ENCODE peak calls at places on chromosomes 6 and 20, in six cellular contexts. One of them, this sample, is unnamed. For H3K36me3 and H3K9me3, the result is how much of the 10 kb centered on the place peaks cover.

GRCh38 chr6:71602385-71602949 is 283.9 kb upstream of the RIMS1 start:
- DNase-seq in tibial nerve: no peak
- DNase-seq in WERI-Rb-1: no peak
- DNase-seq in endothelial cell of umbilical vein: no peak
- DNase-seq in psoas muscle: no peak
- DNase-seq in pancreas: no peak
- DNase-seq in this sample: peak

GRCh38 chr6:129175066-129175465 is 292.1 kb downstream of the LAMA2 start:
- DNase-seq in endothelial cell of umbilical vein: no peak
- DNase-seq in tibial nerve: no peak
- DNase-seq in psoas muscle: no peak
- DNase-seq in WERI-Rb-1: no peak
- DNase-seq in pancreas: no peak
- DNase-seq in this sample: no peak

GRCh38 chr20:41697861-41698559 is 79.8 kb upstream of the CHD6 start:
- DNase-seq in psoas muscle: no peak
- DNase-seq in tibial nerve: peak
- DNase-seq in pancreas: no peak
- DNase-seq in endothelial cell of umbilical vein: peak
- DNase-seq in WERI-Rb-1: peak
- DNase-seq in this sample: no peak

GRCh38 chr6:37897819-37898534 is 78.5 kb downstream of the ZFAND3 start:
- DNase-seq in tibial nerve: no peak
- DNase-seq in psoas muscle: no peak
- DNase-seq in endothelial cell of umbilical vein: no peak
- DNase-seq in WERI-Rb-1: no peak
- DNase-seq in pancreas: no peak
- DNase-seq in this sample: no peak

GRCh38 chr6:107046316-107046715 is 18.3 kb downstream of the MTRES1 start:
- DNase-seq in tibial nerve: no peak
- DNase-seq in WERI-Rb-1: no peak
- DNase-seq in psoas muscle: no peak
- DNase-seq in endothelial cell of umbilical vein: no peak
- DNase-seq in pancreas: no peak
- DNase-seq in this sample: no peak

GRCh38 chr20:46838002-46838401 is 56.6 kb upstream of the EYA2 start:
- DNase-seq in pancreas: no peak
- DNase-seq in endothelial cell of umbilical vein: no peak
- DNase-seq in psoas muscle: no peak
- DNase-seq in tibial nerve: no peak
- DNase-seq in WERI-Rb-1: no peak
- DNase-seq in this sample: no peak

GRCh38 chr20:51386586-51386985 is 155.9 kb downstream of the NFATC2 start:
- DNase-seq in pancreas: no peak
- DNase-seq in tibial nerve: no peak
- DNase-seq in endothelial cell of umbilical vein: no peak
- DNase-seq in psoas muscle: no peak
- DNase-seq in WERI-Rb-1: no peak
- DNase-seq in this sample: no peak

GRCh38 chr6:13103169-13103568 is 225.2 kb downstream of the TBC1D7 start:
- DNase-seq in pancreas: no peak
- DNase-seq in psoas muscle: no peak
- DNase-seq in endothelial cell of umbilical vein: no peak
- DNase-seq in tibial nerve: no peak
- DNase-seq in WERI-Rb-1: no peak
- DNase-seq in this sample: no peak

GRCh38 chr20:58833921-58834320 is 16.8 kb downstream of the GNAS-AS1 start:
- DNase-seq in tibial nerve: no peak
- DNase-seq in pancreas: no peak
- DNase-seq in endothelial cell of umbilical vein: no peak
- DNase-seq in psoas muscle: no peak
- DNase-seq in WERI-Rb-1: no peak
- DNase-seq in this sample: no peak

GRCh38 chr6:159172066-159172465 is 2.9 kb downstream of the FNDC1 start:
- DNase-seq in psoas muscle: no peak
- DNase-seq in WERI-Rb-1: no peak
- DNase-seq in endothelial cell of umbilical vein: no peak
- DNase-seq in tibial nerve: no peak
- DNase-seq in pancreas: no peak
- DNase-seq in this sample: peak

GRCh38 chr20:47278907-47279348 is 77.6 kb downstream of the ZMYND8 start:
- DNase-seq in pancreas: no peak
- DNase-seq in tibial nerve: no peak
- DNase-seq in endothelial cell of umbilical vein: peak
- DNase-seq in WERI-Rb-1: no peak
- DNase-seq in psoas muscle: no peak
- DNase-seq in this sample: peak

GRCh38 chr20:20207291-20207690 is 155.0 kb downstream of the CFAP61 start:
- DNase-seq in pancreas: no peak
- DNase-seq in endothelial cell of umbilical vein: no peak
- DNase-seq in tibial nerve: no peak
- DNase-seq in psoas muscle: no peak
- DNase-seq in WERI-Rb-1: no peak
- DNase-seq in this sample: no peak

GRCh38 chr6:29627762-29628418 is 5.1 kb downstream of the GABBR1 start:
- DNase-seq in endothelial cell of umbilical vein: peak
- DNase-seq in tibial nerve: peak
- DNase-seq in pancreas: peak
- DNase-seq in WERI-Rb-1: peak
- DNase-seq in psoas muscle: peak
- DNase-seq in this sample: peak

GRCh38 chr6:72530152-72530551 is 91.7 kb upstream of the KCNQ5 start:
- DNase-seq in tibial nerve: no peak
- DNase-seq in WERI-Rb-1: no peak
- DNase-seq in pancreas: no peak
- DNase-seq in endothelial cell of umbilical vein: no peak
- DNase-seq in psoas muscle: no peak
- DNase-seq in this sample: no peak

GRCh38 chr6:131215212-131215611 is 79.9 kb downstream of the AKAP7 start:
- DNase-seq in pancreas: no peak
- DNase-seq in endothelial cell of umbilical vein: no peak
- DNase-seq in WERI-Rb-1: no peak
- DNase-seq in psoas muscle: no peak
- DNase-seq in tibial nerve: no peak
- DNase-seq in this sample: no peak

GRCh38 chr6:138690975-138691594 is 82.5 kb upstream of the CCDC28A start:
- DNase-seq in psoas muscle: no peak
- DNase-seq in endothelial cell of umbilical vein: no peak
- DNase-seq in pancreas: no peak
- DNase-seq in WERI-Rb-1: no peak
- DNase-seq in tibial nerve: no peak
- DNase-seq in this sample: no peak

GRCh38 chr6:54980511-54981275 is 134.1 kb downstream of the FAM83B start:
- DNase-seq in tibial nerve: no peak
- DNase-seq in psoas muscle: no peak
- DNase-seq in pancreas: no peak
- DNase-seq in WERI-Rb-1: no peak
- DNase-seq in endothelial cell of umbilical vein: no peak
- DNase-seq in this sample: no peak

GRCh38 chr6:82006027-82006738 is 241.4 kb downstream of the IBTK start:
- DNase-seq in psoas muscle: no peak
- DNase-seq in WERI-Rb-1: peak
- DNase-seq in tibial nerve: no peak
- DNase-seq in endothelial cell of umbilical vein: no peak
- DNase-seq in pancreas: no peak
- DNase-seq in this sample: peak

GRCh38 chr6:24113891-24114290 is 12.1 kb upstream of the NRSN1 start:
- DNase-seq in pancreas: no peak
- DNase-seq in psoas muscle: no peak
- DNase-seq in WERI-Rb-1: no peak
- DNase-seq in endothelial cell of umbilical vein: no peak
- DNase-seq in tibial nerve: no peak
- DNase-seq in this sample: no peak

GRCh38 chr6:107847844-107848802 is 24.0 kb upstream of the SCML4 start:
- DNase-seq in psoas muscle: peak
- DNase-seq in endothelial cell of umbilical vein: peak
- DNase-seq in pancreas: peak
- DNase-seq in tibial nerve: peak
- DNase-seq in WERI-Rb-1: peak
- DNase-seq in this sample: peak

GRCh38 chr6:43006251-43006650 is 7.5 kb downstream of the MEA1 start:
- DNase-seq in endothelial cell of umbilical vein: no peak
- DNase-seq in tibial nerve: no peak
- DNase-seq in psoas muscle: no peak
- DNase-seq in WERI-Rb-1: no peak
- DNase-seq in pancreas: no peak
- DNase-seq in this sample: no peak
- H3K4me3 ChIP-seq in endothelial cell of umbilical vein: no peak
- H3K4me3 ChIP-seq in tibial nerve: no peak
- H3K4me3 ChIP-seq in psoas muscle: no peak
- H3K4me3 ChIP-seq in WERI-Rb-1: no peak
- H3K4me3 ChIP-seq in pancreas: no peak
- H3K4me3 ChIP-seq in this sample: no peak

GRCh38 chr6:44110005-44110681 is 17.1 kb downstream of the MRPL14 start:
- DNase-seq in tibial nerve: no peak
- DNase-seq in pancreas: no peak
- DNase-seq in WERI-Rb-1: no peak
- DNase-seq in psoas muscle: peak
- DNase-seq in endothelial cell of umbilical vein: no peak
- DNase-seq in this sample: no peak

GRCh38 chr6:44108471-44108870 is 18.8 kb downstream of the MRPL14 start:
- DNase-seq in tibial nerve: no peak
- DNase-seq in pancreas: no peak
- DNase-seq in psoas muscle: no peak
- DNase-seq in WERI-Rb-1: no peak
- DNase-seq in endothelial cell of umbilical vein: no peak
- DNase-seq in this sample: no peak

GRCh38 chr6:44110966-44111365 is 16.3 kb downstream of the MRPL14 start:
- DNase-seq in tibial nerve: no peak
- DNase-seq in pancreas: no peak
- DNase-seq in WERI-Rb-1: no peak
- DNase-seq in psoas muscle: no peak
- DNase-seq in endothelial cell of umbilical vein: no peak
- DNase-seq in this sample: no peak

GRCh38 chr6:44107017-44107416 is 20.2 kb downstream of the MRPL14 start:
- DNase-seq in pancreas: no peak
- DNase-seq in WERI-Rb-1: no peak
- DNase-seq in endothelial cell of umbilical vein: peak
- DNase-seq in psoas muscle: no peak
- DNase-seq in tibial nerve: no peak
- DNase-seq in this sample: no peak

GRCh38 chr6:44109212-44109611 is 18.0 kb downstream of the MRPL14 start:
- DNase-seq in tibial nerve: no peak
- DNase-seq in psoas muscle: no peak
- DNase-seq in endothelial cell of umbilical vein: no peak
- DNase-seq in WERI-Rb-1: no peak
- DNase-seq in pancreas: no peak
- DNase-seq in this sample: no peak
- H3K36me3 ChIP-seq in tibial nerve: half or more
- H3K36me3 ChIP-seq in psoas muscle: under half
- H3K36me3 ChIP-seq in endothelial cell of umbilical vein: under half
- H3K36me3 ChIP-seq in WERI-Rb-1: half or more
- H3K36me3 ChIP-seq in pancreas: under half
- H3K36me3 ChIP-seq in this sample: half or more

GRCh38 chr6:26103770-26104456 is 16.7 kb downstream of the HFE start:
- DNase-seq in psoas muscle: peak
- DNase-seq in WERI-Rb-1: peak
- DNase-seq in tibial nerve: peak
- DNase-seq in pancreas: peak
- DNase-seq in endothelial cell of umbilical vein: peak
- DNase-seq in this sample: peak
- H3K9me3 ChIP-seq in psoas muscle: under half
- H3K9me3 ChIP-seq in WERI-Rb-1: under half
- H3K9me3 ChIP-seq in tibial nerve: under half
- H3K9me3 ChIP-seq in pancreas: under half
- H3K9me3 ChIP-seq in endothelial cell of umbilical vein: under half
- H3K9me3 ChIP-seq in this sample: under half

DNA sequence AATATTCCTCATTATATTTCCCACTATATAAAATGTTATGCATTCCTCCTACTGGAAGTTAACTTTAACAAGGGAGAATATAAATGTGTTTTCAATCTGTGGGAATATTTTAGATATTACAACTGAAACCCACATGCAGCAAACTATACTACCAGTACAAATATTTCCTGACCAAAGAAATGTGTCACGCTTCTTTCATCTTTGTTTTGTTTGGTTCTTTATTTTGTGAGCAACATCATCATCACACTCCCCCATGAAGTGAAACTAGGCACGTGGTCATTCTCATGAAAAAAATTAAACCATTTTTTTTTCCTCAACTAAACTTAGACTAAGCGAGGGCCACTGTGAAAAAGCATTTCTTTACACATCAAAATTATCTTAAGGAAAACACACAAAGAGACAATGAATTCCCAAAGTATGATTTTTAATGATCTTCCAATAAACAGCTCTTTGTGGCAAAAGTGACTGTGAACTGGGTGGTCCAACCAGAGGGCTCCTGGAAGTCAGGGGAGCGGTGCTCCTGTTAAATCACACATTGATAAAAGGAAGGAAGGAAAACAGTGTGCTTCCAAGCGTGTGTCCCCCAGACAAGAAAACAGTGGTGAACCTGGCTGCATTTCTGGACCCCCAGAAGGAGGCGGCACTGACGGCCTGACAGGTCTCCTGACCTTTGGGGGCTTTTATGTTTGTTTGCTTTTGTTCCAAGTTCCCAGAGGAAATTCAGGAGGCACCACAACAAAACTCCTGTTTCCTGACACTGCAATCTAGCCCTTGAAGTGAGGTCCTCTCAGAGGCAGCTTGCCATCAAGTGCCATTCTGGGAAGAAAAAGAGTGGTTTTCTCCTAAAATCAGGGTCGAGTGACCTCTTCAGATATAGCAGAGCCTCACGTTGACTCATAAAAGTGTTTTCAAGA is 166.8 kb upstream of the FOXQ1 start:
- DNase-seq in tibial nerve: no peak
- DNase-seq in WERI-Rb-1: no peak
- DNase-seq in psoas muscle: no peak
- DNase-seq in endothelial cell of umbilical vein: no peak
- DNase-seq in pancreas: no peak
- DNase-seq in this sample: no peak
- H3K4me3 ChIP-seq in tibial nerve: no peak
- H3K4me3 ChIP-seq in WERI-Rb-1: no peak
- H3K4me3 ChIP-seq in psoas muscle: no peak
- H3K4me3 ChIP-seq in endothelial cell of umbilical vein: no peak
- H3K4me3 ChIP-seq in pancreas: no peak
- H3K4me3 ChIP-seq in this sample: no peak

This sample was measured in MG63.